ENCODE peak calls at places on chromosomes 11 and 22, in ten cellular contexts. One of them, this sample, is unnamed.

GRCh38 chr22:29245626-29246385 is 22.0 kb downstream of the RHBDD3 start:
- DNase-seq in A549: peak
- DNase-seq in testis: peak
- DNase-seq in endothelial cell of umbilical vein: peak
- DNase-seq in IMR-90: peak
- DNase-seq in stomach: peak
- DNase-seq in heart left ventricle: peak
- DNase-seq in tibial nerve: peak
- DNase-seq in uterus: peak
- DNase-seq in lower leg skin: peak
- DNase-seq in this sample: peak

GRCh38 chr11:8318536-8318935 is 54.9 kb upstream of the LMO1 start:
- DNase-seq in A549: no peak
- DNase-seq in testis: no peak
- DNase-seq in endothelial cell of umbilical vein: no peak
- DNase-seq in IMR-90: no peak
- DNase-seq in stomach: no peak
- DNase-seq in heart left ventricle: no peak
- DNase-seq in tibial nerve: no peak
- DNase-seq in uterus: no peak
- DNase-seq in lower leg skin: no peak
- DNase-seq in this sample: peak

GRCh38 chr11:126698576-126698975 is 302.0 kb downstream of the KIRREL3 start:
- DNase-seq in A549: no peak
- DNase-seq in testis: no peak
- DNase-seq in endothelial cell of umbilical vein: no peak
- DNase-seq in IMR-90: no peak
- DNase-seq in stomach: no peak
- DNase-seq in heart left ventricle: no peak
- DNase-seq in tibial nerve: no peak
- DNase-seq in uterus: no peak
- DNase-seq in lower leg skin: no peak
- DNase-seq in this sample: no peak

GRCh38 chr11:59839615-59840014 is 5.7 kb downstream of the CBLIF start:
- DNase-seq in A549: no peak
- DNase-seq in testis: no peak
- DNase-seq in endothelial cell of umbilical vein: no peak
- DNase-seq in IMR-90: no peak
- DNase-seq in stomach: no peak
- DNase-seq in heart left ventricle: no peak
- DNase-seq in tibial nerve: no peak
- DNase-seq in uterus: no peak
- DNase-seq in lower leg skin: no peak
- DNase-seq in this sample: no peak

GRCh38 chr11:67563354-67564114 is 20.1 kb upstream of the GSTP1 start:
- DNase-seq in A549: no peak
- DNase-seq in testis: peak
- DNase-seq in endothelial cell of umbilical vein: peak
- DNase-seq in IMR-90: peak
- DNase-seq in stomach: peak
- DNase-seq in heart left ventricle: no peak
- DNase-seq in tibial nerve: peak
- DNase-seq in uterus: peak
- DNase-seq in lower leg skin: no peak
- DNase-seq in this sample: no peak

GRCh38 chr11:3021125-3021524 is 29.0 kb upstream of the NAP1L4 start:
- DNase-seq in A549: peak
- DNase-seq in testis: peak
- DNase-seq in endothelial cell of umbilical vein: peak
- DNase-seq in IMR-90: peak
- DNase-seq in stomach: peak
- DNase-seq in heart left ventricle: no peak
- DNase-seq in tibial nerve: no peak
- DNase-seq in uterus: no peak
- DNase-seq in lower leg skin: no peak
- DNase-seq in this sample: peak

GRCh38 chr11:94880216-94880615 is 93.1 kb downstream of the CWC15 start:
- DNase-seq in A549: peak
- DNase-seq in testis: no peak
- DNase-seq in endothelial cell of umbilical vein: no peak
- DNase-seq in IMR-90: peak
- DNase-seq in stomach: no peak
- DNase-seq in heart left ventricle: no peak
- DNase-seq in tibial nerve: no peak
- DNase-seq in uterus: no peak
- DNase-seq in lower leg skin: no peak
- DNase-seq in this sample: no peak

GRCh38 chr11:114060402-114061052 is 1.0 kb downstream of the ZBTB16 start:
- DNase-seq in A549: no peak
- DNase-seq in testis: no peak
- DNase-seq in endothelial cell of umbilical vein: peak
- DNase-seq in IMR-90: no peak
- DNase-seq in stomach: peak
- DNase-seq in heart left ventricle: peak
- DNase-seq in tibial nerve: no peak
- DNase-seq in uterus: no peak
- DNase-seq in lower leg skin: no peak
- DNase-seq in this sample: peak

GRCh38 chr11:22079133-22079847 is 113.6 kb upstream of the ANO5 start:
- DNase-seq in A549: no peak
- DNase-seq in testis: no peak
- DNase-seq in endothelial cell of umbilical vein: no peak
- DNase-seq in IMR-90: no peak
- DNase-seq in stomach: no peak
- DNase-seq in heart left ventricle: no peak
- DNase-seq in tibial nerve: no peak
- DNase-seq in uterus: no peak
- DNase-seq in lower leg skin: no peak
- DNase-seq in this sample: no peak

GRCh38 chr11:74171630-74172465 is 759 bp downstream of the PPME1 start:
- DNase-seq in A549: no peak
- DNase-seq in testis: no peak
- DNase-seq in endothelial cell of umbilical vein: peak
- DNase-seq in IMR-90: no peak
- DNase-seq in stomach: no peak
- DNase-seq in heart left ventricle: no peak
- DNase-seq in tibial nerve: no peak
- DNase-seq in uterus: no peak
- DNase-seq in lower leg skin: no peak
- DNase-seq in this sample: peak

GRCh38 chr22:30873086-30873650 is 95.4 kb downstream of the MORC2 start:
- DNase-seq in A549: no peak
- DNase-seq in testis: no peak
- DNase-seq in endothelial cell of umbilical vein: no peak
- DNase-seq in IMR-90: no peak
- DNase-seq in stomach: no peak
- DNase-seq in heart left ventricle: no peak
- DNase-seq in tibial nerve: no peak
- DNase-seq in uterus: no peak
- DNase-seq in lower leg skin: no peak
- DNase-seq in this sample: no peak

GRCh38 chr11:8692417-8692816 is 9.8 kb downstream of the RPL27A start:
- DNase-seq in A549: no peak
- DNase-seq in testis: no peak
- DNase-seq in endothelial cell of umbilical vein: no peak
- DNase-seq in IMR-90: no peak
- DNase-seq in stomach: no peak
- DNase-seq in heart left ventricle: no peak
- DNase-seq in tibial nerve: no peak
- DNase-seq in uterus: no peak
- DNase-seq in lower leg skin: no peak
- DNase-seq in this sample: no peak

DNA sequence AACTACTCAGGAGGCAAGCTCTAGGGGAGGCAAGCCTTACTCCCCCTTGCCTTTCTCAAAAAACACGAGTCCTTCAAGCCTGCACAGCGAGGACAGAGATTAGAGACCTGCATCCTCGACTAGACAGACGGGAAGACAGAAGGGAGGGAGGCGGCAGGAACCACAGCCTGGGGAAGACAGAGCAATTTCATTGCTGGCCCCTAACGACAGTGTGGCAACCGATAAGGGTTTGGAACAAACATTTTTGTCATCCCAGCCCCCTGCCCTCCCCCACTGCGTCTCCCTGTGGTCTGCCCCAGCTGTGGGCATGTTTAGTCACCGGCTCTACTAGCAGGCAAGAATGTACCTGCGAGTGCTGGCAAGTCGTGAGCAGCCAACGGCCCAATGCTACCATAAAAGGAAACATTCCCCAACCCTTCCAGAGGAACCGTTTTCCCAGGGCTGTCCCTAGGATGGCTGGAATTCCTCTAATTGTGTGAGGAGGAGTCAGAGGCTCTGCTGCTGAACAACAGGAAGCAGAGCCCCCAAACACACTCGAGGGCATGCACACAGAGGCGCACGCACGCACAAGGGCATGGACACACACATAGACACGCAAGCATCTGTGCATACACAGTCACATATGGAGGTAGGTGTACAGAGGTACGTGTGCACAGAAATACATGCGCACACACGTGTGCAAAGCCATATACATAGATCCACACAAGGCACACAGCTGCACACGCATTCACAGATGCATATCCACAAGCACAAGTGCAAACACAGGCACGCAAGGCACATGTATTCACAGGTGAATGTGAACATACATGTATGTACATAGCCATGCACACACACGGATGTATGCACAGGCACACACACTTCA is 58.3 kb downstream of the MYH9 start:
- DNase-seq in A549: peak
- DNase-seq in testis: no peak
- DNase-seq in endothelial cell of umbilical vein: peak
- DNase-seq in IMR-90: peak
- DNase-seq in stomach: peak
- DNase-seq in heart left ventricle: no peak
- DNase-seq in tibial nerve: no peak
- DNase-seq in uterus: peak
- DNase-seq in lower leg skin: no peak
- DNase-seq in this sample: peak
- TF ChIP-seq POLR2A in A549: no peak
- TF ChIP-seq POLR2A in testis: no peak
- TF ChIP-seq POLR2A in endothelial cell of umbilical vein: peak
- TF ChIP-seq POLR2A in IMR-90: peak
- TF ChIP-seq POLR2A in stomach: no peak
- TF ChIP-seq POLR2A in heart left ventricle: no peak
- TF ChIP-seq POLR2A in tibial nerve: no peak
- TF ChIP-seq POLR2A in uterus: peak
- TF ChIP-seq POLR2A in lower leg skin: no peak
- TF ChIP-seq POLR2A in this sample: peak

DNA sequence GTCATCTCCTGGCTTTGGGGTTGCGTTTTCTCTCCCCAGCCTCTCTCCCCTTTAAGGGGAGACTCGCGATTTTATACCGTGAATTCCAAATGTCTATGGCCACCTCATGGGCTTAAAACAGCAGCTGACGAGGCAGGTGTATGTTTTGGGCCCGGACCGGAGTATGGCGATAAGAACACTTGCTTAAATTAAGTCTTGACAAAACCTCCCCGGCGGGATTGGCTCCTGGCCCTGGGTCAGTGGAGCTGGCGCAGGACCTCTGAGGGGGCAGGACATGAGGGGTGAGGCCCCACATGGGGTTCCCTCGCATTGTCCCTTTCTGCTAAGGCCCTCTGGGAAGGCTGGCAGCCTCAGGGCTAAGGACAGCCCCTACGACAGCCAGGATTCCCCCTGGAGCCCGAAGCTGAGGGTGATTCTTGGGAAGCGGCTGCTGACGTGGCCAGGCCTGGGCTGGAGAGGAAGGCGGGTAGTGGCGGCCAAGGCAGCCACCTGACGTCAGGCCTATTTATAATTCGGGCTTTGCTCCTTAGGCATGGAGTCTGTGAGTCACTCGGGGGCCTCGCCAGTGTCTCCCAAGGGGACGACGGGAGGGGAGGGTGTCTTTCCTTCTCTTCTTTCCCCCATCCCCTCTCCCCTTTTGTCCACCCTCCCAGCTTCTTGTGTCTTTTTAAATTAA is 12.7 kb downstream of the MYO18B start:
- DNase-seq in A549: no peak
- DNase-seq in testis: no peak
- DNase-seq in endothelial cell of umbilical vein: peak
- DNase-seq in IMR-90: peak
- DNase-seq in stomach: no peak
- DNase-seq in heart left ventricle: peak
- DNase-seq in tibial nerve: no peak
- DNase-seq in uterus: peak
- DNase-seq in lower leg skin: peak
- DNase-seq in this sample: no peak
- TF ChIP-seq POLR2A in A549: no peak
- TF ChIP-seq POLR2A in testis: no peak
- TF ChIP-seq POLR2A in endothelial cell of umbilical vein: no peak
- TF ChIP-seq POLR2A in IMR-90: no peak
- TF ChIP-seq POLR2A in stomach: no peak
- TF ChIP-seq POLR2A in heart left ventricle: no peak
- TF ChIP-seq POLR2A in tibial nerve: no peak
- TF ChIP-seq POLR2A in uterus: no peak
- TF ChIP-seq POLR2A in lower leg skin: no peak
- TF ChIP-seq POLR2A in this sample: no peak

GRCh38 chr22:23237201-23237798 is 57.0 kb downstream of the BCR start:
- DNase-seq in A549: no peak
- DNase-seq in testis: peak
- DNase-seq in endothelial cell of umbilical vein: no peak
- DNase-seq in IMR-90: peak
- DNase-seq in stomach: peak
- DNase-seq in heart left ventricle: peak
- DNase-seq in tibial nerve: peak
- DNase-seq in uterus: peak
- DNase-seq in lower leg skin: no peak
- DNase-seq in this sample: no peak
- TF ChIP-seq POLR2A in A549: no peak
- TF ChIP-seq POLR2A in testis: no peak
- TF ChIP-seq POLR2A in endothelial cell of umbilical vein: no peak
- TF ChIP-seq POLR2A in IMR-90: no peak
- TF ChIP-seq POLR2A in stomach: no peak
- TF ChIP-seq POLR2A in heart left ventricle: no peak
- TF ChIP-seq POLR2A in tibial nerve: no peak
- TF ChIP-seq POLR2A in uterus: no peak
- TF ChIP-seq POLR2A in lower leg skin: no peak
- TF ChIP-seq POLR2A in this sample: no peak

DNA sequence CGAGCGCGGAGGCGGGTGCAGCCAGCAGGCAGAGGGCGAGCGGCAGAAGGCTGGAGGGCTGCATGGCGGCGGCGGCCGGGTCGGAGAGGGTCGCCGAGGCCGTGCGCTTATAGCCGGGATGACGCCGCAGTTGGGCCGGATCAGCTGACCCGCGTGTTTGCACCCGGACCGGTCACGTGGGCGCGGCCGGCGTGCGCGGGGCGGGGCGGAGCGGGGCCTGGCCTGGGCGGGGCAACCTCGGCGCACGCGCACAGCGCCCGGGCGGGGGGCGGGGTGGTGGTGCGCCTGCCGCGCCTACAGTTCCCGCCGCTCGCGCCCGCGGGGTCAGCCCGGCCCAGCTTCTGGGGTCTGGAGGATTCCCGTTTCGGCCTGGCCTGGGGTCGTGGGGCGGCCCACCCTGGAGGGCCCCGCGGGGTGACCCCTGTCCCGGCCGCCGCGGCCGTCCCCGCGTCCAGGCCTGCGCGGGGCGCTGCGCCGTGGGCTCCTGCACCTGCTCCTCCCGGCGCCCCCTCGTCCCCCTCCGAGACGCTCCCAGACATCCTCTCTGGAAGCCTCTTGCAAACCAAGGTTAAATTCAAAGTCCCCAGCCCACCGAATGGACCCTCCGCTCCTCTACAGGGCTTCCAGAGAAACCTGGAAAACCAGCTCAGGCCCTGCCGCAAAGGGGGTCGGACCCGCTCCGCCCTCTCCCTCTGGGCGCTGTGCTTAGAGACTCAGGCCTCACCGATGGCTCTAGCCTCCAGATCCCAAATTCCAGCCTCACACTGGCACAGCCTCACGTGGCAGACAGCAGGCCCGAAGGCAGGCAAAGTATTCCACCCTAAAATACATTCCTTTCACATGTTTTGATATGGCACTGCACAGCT is at the start of gene CTSD:
- DNase-seq in A549: peak
- DNase-seq in testis: peak
- DNase-seq in endothelial cell of umbilical vein: peak
- DNase-seq in IMR-90: peak
- DNase-seq in stomach: peak
- DNase-seq in heart left ventricle: peak
- DNase-seq in tibial nerve: peak
- DNase-seq in uterus: peak
- DNase-seq in lower leg skin: peak
- DNase-seq in this sample: peak
- TF ChIP-seq POLR2A in A549: peak
- TF ChIP-seq POLR2A in testis: peak
- TF ChIP-seq POLR2A in endothelial cell of umbilical vein: peak
- TF ChIP-seq POLR2A in IMR-90: no peak
- TF ChIP-seq POLR2A in stomach: no peak
- TF ChIP-seq POLR2A in heart left ventricle: peak
- TF ChIP-seq POLR2A in tibial nerve: peak
- TF ChIP-seq POLR2A in uterus: no peak
- TF ChIP-seq POLR2A in lower leg skin: no peak
- TF ChIP-seq POLR2A in this sample: peak

This sample was measured in erythroblast.